ENCODE peak calls at places on chromosomes 6 and 20, in nine cellular contexts. One of them, this sample, is unnamed.

GRCh38 chr20:17570347-17571152 is 675 bp downstream of the DSTN start:
- DNase-seq in fibroblast of lung: peak; percentile 49
- DNase-seq in ELR: peak; percentile 65
- DNase-seq in endothelial cell: peak; percentile 56
- DNase-seq in naive thymus-derived CD4-positive, alpha-beta T cell: peak; percentile 24
- DNase-seq in stimulated activated naive CD4-positive, alpha-beta T cell: peak; percentile 47
- DNase-seq in glomerular endothelial cell: no peak
- DNase-seq in GM03348: peak; percentile 37
- DNase-seq in stimulated activated naive CD8-positive, alpha-beta T cell treated with anti-CD3 and anti-CD28 coated beads, Interleukin-15, amount 100 ng/mL, for 72 hours: no peak
- DNase-seq in this sample: peak; percentile 37

GRCh38 chr20:18504479-18505060 is 3.2 kb upstream of the SEC23B start:
- DNase-seq in fibroblast of lung: peak; percentile 13
- DNase-seq in ELR: no peak
- DNase-seq in endothelial cell: no peak
- DNase-seq in naive thymus-derived CD4-positive, alpha-beta T cell: no peak
- DNase-seq in stimulated activated naive CD4-positive, alpha-beta T cell: no peak
- DNase-seq in glomerular endothelial cell: no peak
- DNase-seq in GM03348: no peak
- DNase-seq in stimulated activated naive CD8-positive, alpha-beta T cell treated with anti-CD3 and anti-CD28 coated beads, Interleukin-15, amount 100 ng/mL, for 72 hours: no peak
- DNase-seq in this sample: peak; percentile 19

GRCh38 chr20:58524814-58525213 is 9.6 kb upstream of the APCDD1L start:
- DNase-seq in fibroblast of lung: peak; percentile 96
- DNase-seq in ELR: peak; percentile 96
- DNase-seq in endothelial cell: no peak
- DNase-seq in naive thymus-derived CD4-positive, alpha-beta T cell: no peak
- DNase-seq in stimulated activated naive CD4-positive, alpha-beta T cell: no peak
- DNase-seq in glomerular endothelial cell: no peak
- DNase-seq in GM03348: peak; percentile 67
- DNase-seq in stimulated activated naive CD8-positive, alpha-beta T cell treated with anti-CD3 and anti-CD28 coated beads, Interleukin-15, amount 100 ng/mL, for 72 hours: no peak
- DNase-seq in this sample: no peak

GRCh38 chr6:101203664-101204063 is 189.8 kb upstream of the GRIK2 start:
- DNase-seq in fibroblast of lung: no peak
- DNase-seq in ELR: no peak
- DNase-seq in endothelial cell: no peak
- DNase-seq in naive thymus-derived CD4-positive, alpha-beta T cell: no peak
- DNase-seq in stimulated activated naive CD4-positive, alpha-beta T cell: no peak
- DNase-seq in glomerular endothelial cell: no peak
- DNase-seq in GM03348: no peak
- DNase-seq in stimulated activated naive CD8-positive, alpha-beta T cell treated with anti-CD3 and anti-CD28 coated beads, Interleukin-15, amount 100 ng/mL, for 72 hours: no peak
- DNase-seq in this sample: no peak

GRCh38 chr6:33613146-33613793 is 7.9 kb upstream of the ITPR3 start:
- DNase-seq in fibroblast of lung: peak; percentile 89
- DNase-seq in ELR: peak; percentile 84
- DNase-seq in endothelial cell: no peak
- DNase-seq in naive thymus-derived CD4-positive, alpha-beta T cell: no peak
- DNase-seq in stimulated activated naive CD4-positive, alpha-beta T cell: no peak
- DNase-seq in glomerular endothelial cell: no peak
- DNase-seq in GM03348: peak; percentile 62
- DNase-seq in stimulated activated naive CD8-positive, alpha-beta T cell treated with anti-CD3 and anti-CD28 coated beads, Interleukin-15, amount 100 ng/mL, for 72 hours: no peak
- DNase-seq in this sample: no peak

GRCh38 chr6:38091626-38092025 is 272.1 kb downstream of the ZFAND3 start:
- DNase-seq in fibroblast of lung: no peak
- DNase-seq in ELR: no peak
- DNase-seq in endothelial cell: no peak
- DNase-seq in naive thymus-derived CD4-positive, alpha-beta T cell: no peak
- DNase-seq in stimulated activated naive CD4-positive, alpha-beta T cell: no peak
- DNase-seq in glomerular endothelial cell: no peak
- DNase-seq in GM03348: no peak
- DNase-seq in stimulated activated naive CD8-positive, alpha-beta T cell treated with anti-CD3 and anti-CD28 coated beads, Interleukin-15, amount 100 ng/mL, for 72 hours: no peak
- DNase-seq in this sample: no peak

GRCh38 chr20:43984587-43984986 is 69.9 kb downstream of the TOX2 start:
- DNase-seq in fibroblast of lung: no peak
- DNase-seq in ELR: no peak
- DNase-seq in endothelial cell: no peak
- DNase-seq in naive thymus-derived CD4-positive, alpha-beta T cell: no peak
- DNase-seq in stimulated activated naive CD4-positive, alpha-beta T cell: no peak
- DNase-seq in glomerular endothelial cell: no peak
- DNase-seq in GM03348: no peak
- DNase-seq in stimulated activated naive CD8-positive, alpha-beta T cell treated with anti-CD3 and anti-CD28 coated beads, Interleukin-15, amount 100 ng/mL, for 72 hours: no peak
- DNase-seq in this sample: no peak

GRCh38 chr20:23088891-23089290 is 2.8 kb upstream of the CD93 start:
- DNase-seq in fibroblast of lung: no peak
- DNase-seq in ELR: no peak
- DNase-seq in endothelial cell: no peak
- DNase-seq in naive thymus-derived CD4-positive, alpha-beta T cell: no peak
- DNase-seq in stimulated activated naive CD4-positive, alpha-beta T cell: no peak
- DNase-seq in glomerular endothelial cell: no peak
- DNase-seq in GM03348: no peak
- DNase-seq in stimulated activated naive CD8-positive, alpha-beta T cell treated with anti-CD3 and anti-CD28 coated beads, Interleukin-15, amount 100 ng/mL, for 72 hours: no peak
- DNase-seq in this sample: no peak

GRCh38 chr20:63885264-63886053 is 9.5 kb upstream of the DNAJC5 start:
- DNase-seq in fibroblast of lung: no peak
- DNase-seq in ELR: no peak
- DNase-seq in endothelial cell: no peak
- DNase-seq in naive thymus-derived CD4-positive, alpha-beta T cell: no peak
- DNase-seq in stimulated activated naive CD4-positive, alpha-beta T cell: no peak
- DNase-seq in glomerular endothelial cell: no peak
- DNase-seq in GM03348: no peak
- DNase-seq in stimulated activated naive CD8-positive, alpha-beta T cell treated with anti-CD3 and anti-CD28 coated beads, Interleukin-15, amount 100 ng/mL, for 72 hours: peak; percentile 32
- DNase-seq in this sample: no peak

This sample was measured in gastrocnemius medialis.